ENCODE peak calls at places on chromosomes 12 and 14, in ten cellular contexts. One of them, this sample, is unnamed.

GRCh38 chr14:73786942-73787759 is 64.5 kb upstream of the PTGR2 start:
- DNase-seq in Panc1: no peak
- DNase-seq in mucosa of descending colon: peak; percentile 83
- DNase-seq in upper lobe of right lung: peak; percentile 88
- DNase-seq in ovary: peak; percentile 77
- DNase-seq in GM23338: peak; percentile 73
- DNase-seq in tibial artery: peak; percentile 85
- DNase-seq in pancreas: peak; percentile 88
- DNase-seq in OCI-LY7: peak; percentile 77
- DNase-seq in fibroblast of mammary gland: peak; percentile 28
- DNase-seq in this sample: peak; percentile 37

GRCh38 chr14:24179961-24180726 is 8.3 kb downstream of the REC8 start:
- DNase-seq in Panc1: no peak
- DNase-seq in mucosa of descending colon: no peak
- DNase-seq in upper lobe of right lung: peak; percentile 50
- DNase-seq in ovary: no peak
- DNase-seq in GM23338: no peak
- DNase-seq in tibial artery: no peak
- DNase-seq in pancreas: no peak
- DNase-seq in OCI-LY7: no peak
- DNase-seq in fibroblast of mammary gland: peak; percentile 88
- DNase-seq in this sample: peak; percentile 39

GRCh38 chr14:39876935-39877334 is 444.7 kb upstream of the FBXO33 start:
- DNase-seq in Panc1: no peak
- DNase-seq in mucosa of descending colon: no peak
- DNase-seq in upper lobe of right lung: no peak
- DNase-seq in ovary: no peak
- DNase-seq in GM23338: no peak
- DNase-seq in tibial artery: no peak
- DNase-seq in pancreas: no peak
- DNase-seq in OCI-LY7: no peak
- DNase-seq in fibroblast of mammary gland: no peak
- DNase-seq in this sample: no peak

GRCh38 chr14:60757617-60758016 is 23.1 kb downstream of the MNAT1 start:
- DNase-seq in Panc1: peak; percentile 38
- DNase-seq in mucosa of descending colon: no peak
- DNase-seq in upper lobe of right lung: no peak
- DNase-seq in ovary: no peak
- DNase-seq in GM23338: no peak
- DNase-seq in tibial artery: no peak
- DNase-seq in pancreas: no peak
- DNase-seq in OCI-LY7: no peak
- DNase-seq in fibroblast of mammary gland: peak; percentile 92
- DNase-seq in this sample: peak; percentile 87

GRCh38 chr12:15268927-15269552 is 47.8 kb upstream of the RERG start:
- DNase-seq in Panc1: peak; percentile 22
- DNase-seq in mucosa of descending colon: no peak
- DNase-seq in upper lobe of right lung: no peak
- DNase-seq in ovary: peak; percentile 27
- DNase-seq in GM23338: peak; percentile 73
- DNase-seq in tibial artery: no peak
- DNase-seq in pancreas: no peak
- DNase-seq in OCI-LY7: peak; percentile 66
- DNase-seq in fibroblast of mammary gland: peak; percentile 81
- DNase-seq in this sample: peak; percentile 78

GRCh38 chr12:56034586-56035332 is 7.0 kb upstream of the RPS26 start:
- DNase-seq in Panc1: no peak
- DNase-seq in mucosa of descending colon: no peak
- DNase-seq in upper lobe of right lung: no peak
- DNase-seq in ovary: no peak
- DNase-seq in GM23338: no peak
- DNase-seq in tibial artery: no peak
- DNase-seq in pancreas: no peak
- DNase-seq in OCI-LY7: no peak
- DNase-seq in fibroblast of mammary gland: no peak
- DNase-seq in this sample: no peak

GRCh38 chr14:23175823-23176222 is 7.6 kb downstream of the SLC7A8 start:
- DNase-seq in Panc1: no peak
- DNase-seq in mucosa of descending colon: no peak
- DNase-seq in upper lobe of right lung: no peak
- DNase-seq in ovary: no peak
- DNase-seq in GM23338: no peak
- DNase-seq in tibial artery: no peak
- DNase-seq in pancreas: no peak
- DNase-seq in OCI-LY7: no peak
- DNase-seq in fibroblast of mammary gland: peak; percentile 48
- DNase-seq in this sample: no peak

GRCh38 chr14:100822921-100823320 is 3.0 kb upstream of the MEG3 start:
- DNase-seq in Panc1: no peak
- DNase-seq in mucosa of descending colon: no peak
- DNase-seq in upper lobe of right lung: no peak
- DNase-seq in ovary: peak; percentile 61
- DNase-seq in GM23338: no peak
- DNase-seq in tibial artery: no peak
- DNase-seq in pancreas: no peak
- DNase-seq in OCI-LY7: no peak
- DNase-seq in fibroblast of mammary gland: no peak
- DNase-seq in this sample: no peak

GRCh38 chr14:54169254-54169924 is 212.8 kb upstream of the BMP4 start:
- DNase-seq in Panc1: no peak
- DNase-seq in mucosa of descending colon: no peak
- DNase-seq in upper lobe of right lung: no peak
- DNase-seq in ovary: no peak
- DNase-seq in GM23338: no peak
- DNase-seq in tibial artery: no peak
- DNase-seq in pancreas: no peak
- DNase-seq in OCI-LY7: no peak
- DNase-seq in fibroblast of mammary gland: peak; percentile 55
- DNase-seq in this sample: peak; percentile 68

GRCh38 chr14:22112004-22112403 is 438.4 kb upstream of the OR4E1 start:
- DNase-seq in Panc1: no peak
- DNase-seq in mucosa of descending colon: peak; percentile 39
- DNase-seq in upper lobe of right lung: no peak
- DNase-seq in ovary: no peak
- DNase-seq in GM23338: peak; percentile 63
- DNase-seq in tibial artery: no peak
- DNase-seq in pancreas: no peak
- DNase-seq in OCI-LY7: peak; percentile 29
- DNase-seq in fibroblast of mammary gland: peak; percentile 4
- DNase-seq in this sample: peak; percentile 20

GRCh38 chr12:132710062-132710421 is 600 bp upstream of the PGAM5 start:
- DNase-seq in Panc1: no peak
- DNase-seq in mucosa of descending colon: no peak
- DNase-seq in upper lobe of right lung: no peak
- DNase-seq in ovary: no peak
- DNase-seq in GM23338: peak; percentile 62
- DNase-seq in tibial artery: no peak
- DNase-seq in pancreas: no peak
- DNase-seq in OCI-LY7: no peak
- DNase-seq in fibroblast of mammary gland: no peak
- DNase-seq in this sample: no peak

GRCh38 chr12:67893003-67893402 is 96.2 kb upstream of the IFNG-AS1 start:
- DNase-seq in Panc1: no peak
- DNase-seq in mucosa of descending colon: no peak
- DNase-seq in upper lobe of right lung: no peak
- DNase-seq in ovary: no peak
- DNase-seq in GM23338: no peak
- DNase-seq in tibial artery: no peak
- DNase-seq in pancreas: no peak
- DNase-seq in OCI-LY7: no peak
- DNase-seq in fibroblast of mammary gland: no peak
- DNase-seq in this sample: no peak

GRCh38 chr14:36973806-36974442 is 198.5 kb downstream of the SLC25A21 start:
- DNase-seq in Panc1: peak; percentile 46
- DNase-seq in mucosa of descending colon: no peak
- DNase-seq in upper lobe of right lung: no peak
- DNase-seq in ovary: no peak
- DNase-seq in GM23338: no peak
- DNase-seq in tibial artery: no peak
- DNase-seq in pancreas: no peak
- DNase-seq in OCI-LY7: no peak
- DNase-seq in fibroblast of mammary gland: peak; percentile 73
- DNase-seq in this sample: peak; percentile 92

GRCh38 chr12:21476949-21477348 is 24.5 kb downstream of the RECQL start:
- DNase-seq in Panc1: no peak
- DNase-seq in mucosa of descending colon: no peak
- DNase-seq in upper lobe of right lung: no peak
- DNase-seq in ovary: no peak
- DNase-seq in GM23338: no peak
- DNase-seq in tibial artery: no peak
- DNase-seq in pancreas: no peak
- DNase-seq in OCI-LY7: no peak
- DNase-seq in fibroblast of mammary gland: peak; percentile 83
- DNase-seq in this sample: peak; percentile 44

GRCh38 chr12:13208533-13209278 is 12.2 kb downstream of the EMP1 start:
- DNase-seq in Panc1: no peak
- DNase-seq in mucosa of descending colon: no peak
- DNase-seq in upper lobe of right lung: no peak
- DNase-seq in ovary: no peak
- DNase-seq in GM23338: peak; percentile 70
- DNase-seq in tibial artery: no peak
- DNase-seq in pancreas: no peak
- DNase-seq in OCI-LY7: no peak
- DNase-seq in fibroblast of mammary gland: no peak
- DNase-seq in this sample: peak; percentile 61
- TF ChIP-seq CTCF in Panc1: peak; percentile 70
- TF ChIP-seq CTCF in mucosa of descending colon: no peak
- TF ChIP-seq CTCF in upper lobe of right lung: peak; percentile 45
- TF ChIP-seq CTCF in ovary: no peak
- TF ChIP-seq CTCF in GM23338: peak; percentile 82
- TF ChIP-seq CTCF in tibial artery: no peak
- TF ChIP-seq CTCF in pancreas: no peak
- TF ChIP-seq CTCF in OCI-LY7: peak; percentile 41
- TF ChIP-seq CTCF in fibroblast of mammary gland: peak; percentile 46
- TF ChIP-seq CTCF in this sample: peak; percentile 63

GRCh38 chr12:120444676-120445075 is 1.5 kb downstream of the TRIAP1 start:
- DNase-seq in Panc1: no peak
- DNase-seq in mucosa of descending colon: no peak
- DNase-seq in upper lobe of right lung: no peak
- DNase-seq in ovary: no peak
- DNase-seq in GM23338: no peak
- DNase-seq in tibial artery: no peak
- DNase-seq in pancreas: no peak
- DNase-seq in OCI-LY7: no peak
- DNase-seq in fibroblast of mammary gland: no peak
- DNase-seq in this sample: no peak
- H3K4me3 ChIP-seq in Panc1: no peak overlapping the region
- H3K4me3 ChIP-seq in mucosa of descending colon: no peak overlapping the region
- H3K4me3 ChIP-seq in upper lobe of right lung: no peak overlapping the region
- H3K4me3 ChIP-seq in ovary: no peak overlapping the region
- H3K4me3 ChIP-seq in GM23338: peak overlapping the region; percentile 97
- H3K4me3 ChIP-seq in tibial artery: no peak overlapping the region
- H3K4me3 ChIP-seq in pancreas: no peak overlapping the region
- H3K4me3 ChIP-seq in OCI-LY7: peak overlapping the region; percentile 96
- H3K4me3 ChIP-seq in fibroblast of mammary gland: no peak overlapping the region
- H3K4me3 ChIP-seq in this sample: peak overlapping the region; percentile 93

DNA sequence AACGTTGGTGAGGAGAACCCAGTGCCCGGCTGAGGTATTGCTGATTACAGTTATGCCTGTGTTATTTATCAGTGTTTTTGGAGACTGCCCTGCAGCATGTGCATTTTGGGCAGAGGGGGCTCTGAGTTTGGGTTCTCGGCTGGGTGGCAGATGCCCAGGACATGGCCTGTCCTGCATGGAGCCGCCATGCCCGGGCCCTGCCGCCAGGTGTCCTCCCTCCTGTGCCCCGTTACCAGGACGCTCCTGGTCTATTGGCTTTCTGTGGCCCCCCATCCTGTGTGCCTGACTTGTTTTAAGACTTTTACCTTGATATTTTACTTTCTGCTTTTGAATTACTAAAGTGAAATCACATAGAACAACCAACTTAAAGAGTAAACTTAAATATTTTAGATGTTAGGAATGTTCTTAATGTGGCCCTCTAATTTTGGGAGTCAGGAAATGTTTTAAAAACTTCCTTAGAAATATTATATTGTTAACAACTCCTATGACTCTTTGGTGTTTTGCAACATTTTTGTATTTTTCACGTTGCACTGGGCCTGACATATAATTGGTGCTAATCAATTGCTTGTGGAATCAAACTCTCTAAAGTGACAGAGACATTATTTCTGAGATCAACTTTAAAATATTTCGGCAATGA is 51.8 kb downstream of the PRIMA1 start:
- DNase-seq in Panc1: no peak
- DNase-seq in mucosa of descending colon: no peak
- DNase-seq in upper lobe of right lung: no peak
- DNase-seq in ovary: no peak
- DNase-seq in GM23338: peak; percentile 41
- DNase-seq in tibial artery: no peak
- DNase-seq in pancreas: no peak
- DNase-seq in OCI-LY7: peak; percentile 2
- DNase-seq in fibroblast of mammary gland: no peak
- DNase-seq in this sample: no peak
- TF ChIP-seq CTCF in Panc1: peak; percentile 76
- TF ChIP-seq CTCF in mucosa of descending colon: no peak
- TF ChIP-seq CTCF in upper lobe of right lung: no peak
- TF ChIP-seq CTCF in ovary: no peak
- TF ChIP-seq CTCF in GM23338: peak; percentile 45
- TF ChIP-seq CTCF in tibial artery: no peak
- TF ChIP-seq CTCF in pancreas: no peak
- TF ChIP-seq CTCF in OCI-LY7: peak; percentile 51
- TF ChIP-seq CTCF in fibroblast of mammary gland: no peak
- TF ChIP-seq CTCF in this sample: no peak

GRCh38 chr12:110742718-110743570 is at the start of gene PPP1CC:
- DNase-seq in Panc1: no peak
- DNase-seq in mucosa of descending colon: peak; percentile 95
- DNase-seq in upper lobe of right lung: peak; percentile 97
- DNase-seq in ovary: peak; percentile 95
- DNase-seq in GM23338: peak; percentile 98
- DNase-seq in tibial artery: peak; percentile 96
- DNase-seq in pancreas: peak; percentile 95
- DNase-seq in OCI-LY7: peak; percentile 98
- DNase-seq in fibroblast of mammary gland: peak; percentile 87
- DNase-seq in this sample: peak; percentile 95

GRCh38 chr12:110743571-110744093 is 941 bp upstream of the PPP1CC start:
- DNase-seq in Panc1: no peak
- DNase-seq in mucosa of descending colon: peak; percentile 73
- DNase-seq in upper lobe of right lung: peak; percentile 85
- DNase-seq in ovary: peak; percentile 49
- DNase-seq in GM23338: peak; percentile 53
- DNase-seq in tibial artery: peak; percentile 71
- DNase-seq in pancreas: peak; percentile 60
- DNase-seq in OCI-LY7: no peak
- DNase-seq in fibroblast of mammary gland: peak; percentile 34
- DNase-seq in this sample: peak; percentile 31

GRCh38 chr12:110745632-110746284 is 3.1 kb upstream of the PPP1CC start:
- DNase-seq in Panc1: no peak
- DNase-seq in mucosa of descending colon: no peak
- DNase-seq in upper lobe of right lung: no peak
- DNase-seq in ovary: no peak
- DNase-seq in GM23338: no peak
- DNase-seq in tibial artery: no peak
- DNase-seq in pancreas: no peak
- DNase-seq in OCI-LY7: no peak
- DNase-seq in fibroblast of mammary gland: peak; percentile 25
- DNase-seq in this sample: no peak

GRCh38 chr12:110744697-110745264 is 2.1 kb upstream of the PPP1CC start:
- DNase-seq in Panc1: no peak
- DNase-seq in mucosa of descending colon: peak; percentile 74
- DNase-seq in upper lobe of right lung: no peak
- DNase-seq in ovary: no peak
- DNase-seq in GM23338: no peak
- DNase-seq in tibial artery: no peak
- DNase-seq in pancreas: no peak
- DNase-seq in OCI-LY7: no peak
- DNase-seq in fibroblast of mammary gland: no peak
- DNase-seq in this sample: peak; percentile 71

GRCh38 chr12:110744176-110744575 is 1.5 kb upstream of the PPP1CC start:
- DNase-seq in Panc1: no peak
- DNase-seq in mucosa of descending colon: peak; percentile 42
- DNase-seq in upper lobe of right lung: no peak
- DNase-seq in ovary: no peak
- DNase-seq in GM23338: no peak
- DNase-seq in tibial artery: no peak
- DNase-seq in pancreas: no peak
- DNase-seq in OCI-LY7: no peak
- DNase-seq in fibroblast of mammary gland: peak; percentile 48
- DNase-seq in this sample: peak; percentile 36
- H3K4me3 ChIP-seq in Panc1: peak overlapping the region; percentile 91
- H3K4me3 ChIP-seq in mucosa of descending colon: no peak overlapping the region
- H3K4me3 ChIP-seq in upper lobe of right lung: no peak overlapping the region
- H3K4me3 ChIP-seq in ovary: no peak overlapping the region
- H3K4me3 ChIP-seq in GM23338: peak overlapping the region; percentile 74
- H3K4me3 ChIP-seq in tibial artery: no peak overlapping the region
- H3K4me3 ChIP-seq in pancreas: no peak overlapping the region
- H3K4me3 ChIP-seq in OCI-LY7: peak overlapping the region; percentile 86
- H3K4me3 ChIP-seq in fibroblast of mammary gland: no peak overlapping the region
- H3K4me3 ChIP-seq in this sample: no peak overlapping the region

This sample was measured in epithelial cell of esophagus.